ENCODE peak calls at places on chromosomes 16 and 17, in six cellular contexts. O, X, D, W, F and Q are unnamed samples.

GRCh38 chr17:50034504-50035364 is 21.2 kb upstream of the ITGA3 start:
- DNase-seq in F (no peak), X (no peak), D (no peak), W (no peak), O (no peak), Q (peak; percentile 40)

GRCh38 chr17:78248051-78248914 is 16.9 kb downstream of the TMEM235 start:
- DNase-seq in X (no peak), F (no peak), D (peak; percentile 45), W (no peak), O (no peak), Q (no peak)

GRCh38 chr16:15682105-15682570 is 32.1 kb downstream of the NDE1 start:
- DNase-seq in O (peak; percentile 79), F (no peak), X (no peak), W (no peak), D (no peak), Q (no peak)

GRCh38 chr17:5665164-5665563 is 80.9 kb upstream of the NLRP1 start:
- DNase-seq in D (no peak), O (no peak), W (no peak), X (no peak), F (no peak), Q (no peak)

GRCh38 chr17:40016692-40017000 is 1.4 kb downstream of the CSF3 start:
- DNase-seq in F (no peak), D (no peak), W (no peak), X (no peak), O (no peak), Q (no peak)

GRCh38 chr16:23801387-23801786 is 34.4 kb upstream of the PRKCB start:
- DNase-seq in W (peak; percentile 54), O (peak; percentile 37), D (peak; percentile 66), F (peak; percentile 82), X (no peak), Q (peak; percentile 77)

GRCh38 chr17:65362826-65363225 is 198.6 kb downstream of the AXIN2 start:
- DNase-seq in F (no peak), D (no peak), W (no peak), O (no peak), X (no peak), Q (no peak)

GRCh38 chr16:64475627-64476351 is 646.1 kb downstream of the CDH11 start:
- DNase-seq in D (peak; percentile 11), X (no peak), O (peak; percentile 87), W (no peak), F (no peak), Q (no peak)

GRCh38 chr16:11476676-11477075 is 110.0 kb downstream of the LITAF start:
- DNase-seq in X (no peak), W (no peak), F (no peak), D (no peak), O (no peak), Q (no peak)

GRCh38 chr17:5758651-5759050 is 174.3 kb upstream of the NLRP1 start:
- DNase-seq in W (no peak), D (no peak), X (no peak), F (no peak), O (peak; percentile 18), Q (no peak)

GRCh38 chr17:19876524-19877161 is 8.9 kb upstream of the ULK2 start:
- DNase-seq in F (no peak), W (no peak), X (no peak), D (peak; percentile 34), O (no peak), Q (no peak)

GRCh38 chr16:86029131-86029741 is 130.3 kb downstream of the IRF8 start:
- DNase-seq in X (no peak), W (no peak), O (no peak), D (peak; percentile 63), F (no peak), Q (peak; percentile 73)

GRCh38 chr17:81794509-81794908 is 9.4 kb upstream of the GCGR start:
- DNase-seq in F (no peak), D (no peak), O (no peak), X (no peak), W (no peak), Q (no peak)